ENCODE peak calls at places on chromosomes 3 and 15, in four cellular contexts. U is RWPE2, W is endothelial cell, J is tibial artery. K is an unnamed sample.

GRCh38 chr3:128236667-128237066 is 83.4 kb downstream of the EEFSEC start:
- DNase-seq in J (no peak), W (no peak), U (no peak), K (no peak)

GRCh38 chr3:156769661-156770654 is 56.2 kb upstream of the LEKR1 start:
- DNase-seq in U (no peak), W (no peak), J (no peak), K (no peak)

GRCh38 chr3:60282840-60283239 is 968.4 kb downstream of the FHIT start:
- DNase-seq in J (no peak), W (no peak), U (no peak), K (no peak)

GRCh38 chr3:66433522-66433782 is 67.4 kb downstream of the LRIG1 start:
- DNase-seq in J (no peak), W (no peak), U (no peak), K (no peak)

GRCh38 chr3:11933529-11933928 is 70.7 kb upstream of the SYN2 start:
- DNase-seq in W (no peak), U (no peak), J (no peak), K (no peak)

GRCh38 chr15:66452421-66452820 is 45.1 kb downstream of the SNAPC5 start:
- DNase-seq in U (no peak), J (no peak), W (no peak), K (no peak)

GRCh38 chr3:119145500-119146167 is at the start of gene TEX55:
- DNase-seq in J (no peak), W (no peak), U (no peak), K (no peak)

GRCh38 chr3:50324351-50325144 is 2.0 kb upstream of the HYAL2 start:
- DNase-seq in U (no peak), J (peak), W (peak), K (no peak)

GRCh38 chr15:62035256-62035908 is 24.9 kb downstream of the VPS13C start:
- DNase-seq in J (no peak), W (no peak), U (no peak), K (no peak)

GRCh38 chr3:48898383-48899234 is at the start of gene SLC25A20:
- DNase-seq in J (peak), W (peak), U (peak), K (peak)

GRCh38 chr15:44726136-44726535 is 10.2 kb upstream of the TRIM69 start:
- DNase-seq in W (no peak), U (no peak), J (no peak), K (no peak)

GRCh38 chr3:192444096-192444790 is 283.1 kb downstream of the FGF12 start:
- DNase-seq in W (peak), J (peak), U (no peak), K (no peak)

GRCh38 chr3:129892857-129893615 is 475 bp downstream of the TMCC1 start:
- DNase-seq in U (no peak), W (peak), J (peak), K (no peak)

GRCh38 chr3:9168230-9168629 is 81.2 kb downstream of the SRGAP3 start:
- DNase-seq in U (no peak), W (no peak), J (no peak), K (no peak)

GRCh38 chr15:94232107-94232506 is 746 bp downstream of the MCTP2 start:
- DNase-seq in U (no peak), J (no peak), W (no peak), K (no peak)

GRCh38 chr3:25861566-25861965 is 71.7 kb downstream of the OXSM start:
- DNase-seq in W (no peak), J (no peak), U (no peak), K (no peak)

GRCh38 chr3:25863011-25863415 is 73.1 kb downstream of the OXSM start:
- DNase-seq in J (no peak), W (no peak), U (no peak), K (no peak)

DNA sequence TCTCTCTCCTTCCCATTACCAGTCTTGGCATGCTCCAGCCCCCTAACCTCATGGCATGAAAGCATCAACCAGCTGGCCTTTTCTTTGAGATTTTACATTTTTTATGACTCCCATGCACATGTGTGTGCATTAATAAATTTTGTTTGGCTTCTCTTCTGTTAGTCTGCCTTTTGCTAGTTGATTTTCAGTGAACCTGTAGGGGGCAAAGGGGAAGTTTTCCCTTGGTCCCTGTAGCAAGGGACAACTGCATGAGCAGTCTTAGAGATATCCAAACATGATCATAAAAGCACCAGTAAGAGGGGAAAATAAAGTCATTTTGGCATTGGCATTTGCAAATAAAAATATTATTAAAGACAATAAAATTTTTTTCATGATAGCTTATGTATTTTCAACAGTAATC is 73.7 kb downstream of the OXSM start:
- DNase-seq in J (no peak), W (no peak), U (no peak), K (no peak)
- TF ChIP-seq CTCF in J (no peak), W (peak), U (peak), K (peak)

DNA sequence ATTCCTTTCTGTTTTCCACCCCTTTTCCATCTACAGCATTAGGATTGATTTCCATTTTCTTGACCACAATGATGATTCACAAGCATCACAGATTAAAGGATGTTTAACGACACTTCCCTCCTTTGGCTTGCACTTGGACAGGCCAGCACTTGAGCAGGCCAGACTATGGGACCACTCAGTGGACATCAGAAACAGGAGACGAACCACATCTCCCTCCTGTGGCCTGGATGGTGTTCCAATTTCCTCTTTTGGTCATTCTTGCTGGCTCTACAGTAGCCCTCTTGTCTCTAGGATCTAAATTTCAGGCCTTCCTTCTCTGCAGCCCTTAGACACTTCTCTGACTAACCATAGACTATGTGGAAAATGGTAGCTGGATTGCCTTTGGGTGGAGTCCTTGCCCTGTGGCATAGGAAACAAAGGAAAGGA is 78.8 kb upstream of the BOC start:
- DNase-seq in J (no peak), U (no peak), W (no peak), K (no peak)
- TF ChIP-seq CTCF in J (no peak), U (peak), W (no peak), K (no peak)

GRCh38 chr15:67906382-67906781 is 66.5 kb upstream of the RNU6-1 start:
- DNase-seq in U (no peak), J (no peak), W (no peak), K (no peak)
- TF ChIP-seq CTCF in U (peak), J (no peak), W (peak), K (peak)

GRCh38 chr3:141242722-141243092 is 11.1 kb downstream of the PXYLP1 start:
- DNase-seq in W (no peak), J (no peak), U (no peak), K (no peak)
- TF ChIP-seq CTCF in W (no peak), J (no peak), U (no peak), K (no peak)

DNA sequence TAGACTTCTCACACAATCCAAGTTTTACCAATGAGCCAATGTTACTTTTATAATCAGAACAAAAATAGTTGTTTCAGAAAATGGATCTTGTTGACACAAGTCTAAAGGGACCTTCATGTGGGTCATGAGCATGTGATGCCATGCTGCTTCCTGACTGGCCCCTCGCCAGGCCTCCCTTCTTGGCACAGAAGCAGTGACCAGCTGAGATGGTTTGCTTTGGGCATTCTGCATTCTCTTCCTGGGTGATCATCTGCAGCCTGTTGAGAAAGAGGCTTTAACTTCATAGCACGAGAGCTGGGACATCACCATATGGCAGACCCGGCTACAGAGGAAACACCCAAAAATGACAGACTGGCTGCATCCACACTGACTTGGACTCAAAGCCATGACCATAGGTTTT is 45.7 kb downstream of the TGM4 start:
- DNase-seq in J (peak), W (no peak), U (no peak), K (no peak)
- TF ChIP-seq CTCF in J (no peak), W (no peak), U (no peak), K (no peak)

K was measured in chondrocyte.